ENCODE peak calls at places on chromosomes 11 and 22, in four cellular contexts. X is activated CD4-positive, alpha-beta T cell treated with anti-CD3 and anti-CD28 coated beads, Interleukin-2, amount 50 U/mL, for 1 hour; K is BJ; L is NCI-H774. A is an unnamed sample.

GRCh38 chr11:11993814-11994213 is 14.6 kb downstream of the DKK3 start:
- DNase-seq in K (no peak), X (no peak), L (no peak), A (peak)

GRCh38 chr22:26658671-26659478 is 1.5 kb downstream of the MIAT start:
- DNase-seq in K (peak), L (peak), X (peak), A (peak)

GRCh38 chr11:2801711-2802388 is 83.7 kb downstream of the CDKN1C start:
- DNase-seq in X (no peak), K (no peak), L (no peak), A (no peak)

GRCh38 chr22:38176170-38176741 is 5.4 kb downstream of the PLA2G6 start:
- DNase-seq in X (peak), L (no peak), K (peak), A (peak)

GRCh38 chr11:124170801-124171586 is 12.2 kb upstream of the OR10D3 start:
- DNase-seq in L (no peak), X (no peak), K (no peak), A (no peak)

GRCh38 chr11:128458316-128458715 is 129.0 kb downstream of the ETS1 start:
- DNase-seq in K (peak), L (no peak), X (no peak), A (peak)

GRCh38 chr11:35949242-35949641 is 5.4 kb downstream of the LDLRAD3 start:
- DNase-seq in X (no peak), L (no peak), K (no peak), A (no peak)

GRCh38 chr11:131748146-131749050 is 378.0 kb downstream of the NTM start:
- DNase-seq in X (peak), L (peak), K (no peak), A (peak)

GRCh38 chr11:3972431-3972830 is 117.0 kb downstream of the STIM1 start:
- DNase-seq in X (no peak), L (no peak), K (no peak), A (no peak)

GRCh38 chr22:37906364-37907008 is 389 bp downstream of the MICALL1 start:
- DNase-seq in X (peak), K (no peak), L (no peak), A (peak)

GRCh38 chr11:80562726-80563125 is 1121.9 kb upstream of the TENM4 start:
- DNase-seq in L (no peak), X (no peak), K (no peak), A (no peak)

GRCh38 chr11:59273008-59273841 is 60.5 kb upstream of the MPEG1 start:
- DNase-seq in K (no peak), X (no peak), L (no peak), A (no peak)

GRCh38 chr11:64255135-64256128 is 4.1 kb downstream of the PLCB3 start:
- DNase-seq in L (no peak), K (no peak), X (no peak), A (no peak)

GRCh38 chr11:119340335-119341221 is at the start of gene C1QTNF5:
- DNase-seq in K (no peak), L (no peak), X (no peak), A (peak)

GRCh38 chr11:119895981-119896380 is 167.0 kb upstream of the NECTIN1 start:
- DNase-seq in L (no peak), K (no peak), X (no peak), A (no peak)

GRCh38 chr11:105612766-105613165 is 2.9 kb downstream of the GRIA4 start:
- DNase-seq in K (no peak), L (no peak), X (no peak), A (no peak)

GRCh38 chr22:21076907-21077625 is 31.3 kb downstream of the LRRC74B start:
- DNase-seq in L (no peak), X (no peak), K (no peak), A (no peak)

A was measured in ELR.